ENCODE peak calls at places on chromosomes 3 and 15, in nine cellular contexts. One of them, this sample, is unnamed. For H3K4me1, the result is how much of the 10 kb centered on the place peaks cover.

GRCh38 chr3:194399166-194399565 is at the start of gene GP5:
- DNase-seq in neural progenitor cell: no peak
- DNase-seq in mammary epithelial cell: no peak
- DNase-seq in mesenchymal stem cell: no peak
- DNase-seq in IMR-90: no peak
- DNase-seq in astrocyte: no peak
- DNase-seq in MM.1S: no peak
- DNase-seq in endodermal cell: no peak
- DNase-seq in fibroblast of lung: no peak
- DNase-seq in this sample: no peak

GRCh38 chr3:170350515-170351413 is 6.8 kb upstream of the SKIL start:
- DNase-seq in fibroblast of lung: no peak
- DNase-seq in IMR-90: no peak
- DNase-seq in mesenchymal stem cell: no peak
- DNase-seq in endodermal cell: no peak
- DNase-seq in mammary epithelial cell: no peak
- DNase-seq in neural progenitor cell: no peak
- DNase-seq in astrocyte: no peak
- DNase-seq in MM.1S: no peak
- DNase-seq in this sample: no peak

GRCh38 chr3:127857270-127857801 is 35.0 kb upstream of the MGLL start:
- DNase-seq in fibroblast of lung: peak
- DNase-seq in endodermal cell: no peak
- DNase-seq in neural progenitor cell: no peak
- DNase-seq in IMR-90: peak
- DNase-seq in MM.1S: no peak
- DNase-seq in mesenchymal stem cell: no peak
- DNase-seq in mammary epithelial cell: no peak
- DNase-seq in astrocyte: no peak
- DNase-seq in this sample: no peak

GRCh38 chr3:851098-851790 is 241.6 kb upstream of the CNTN6 start:
- DNase-seq in endodermal cell: peak
- DNase-seq in astrocyte: no peak
- DNase-seq in IMR-90: no peak
- DNase-seq in mesenchymal stem cell: no peak
- DNase-seq in neural progenitor cell: peak
- DNase-seq in mammary epithelial cell: peak
- DNase-seq in fibroblast of lung: no peak
- DNase-seq in MM.1S: peak
- DNase-seq in this sample: no peak

GRCh38 chr3:156598413-156598812 is 43.5 kb upstream of the SSR3 start:
- DNase-seq in astrocyte: no peak
- DNase-seq in MM.1S: no peak
- DNase-seq in endodermal cell: no peak
- DNase-seq in IMR-90: no peak
- DNase-seq in neural progenitor cell: no peak
- DNase-seq in mesenchymal stem cell: no peak
- DNase-seq in mammary epithelial cell: no peak
- DNase-seq in fibroblast of lung: no peak
- DNase-seq in this sample: no peak

GRCh38 chr15:31262901-31263671 is 63.5 kb upstream of the KLF13 start:
- DNase-seq in endodermal cell: peak
- DNase-seq in neural progenitor cell: no peak
- DNase-seq in IMR-90: peak
- DNase-seq in mammary epithelial cell: peak
- DNase-seq in fibroblast of lung: peak
- DNase-seq in astrocyte: peak
- DNase-seq in mesenchymal stem cell: no peak
- DNase-seq in MM.1S: peak
- DNase-seq in this sample: peak

GRCh38 chr3:66376568-66376967 is 124.3 kb downstream of the LRIG1 start:
- DNase-seq in mammary epithelial cell: peak
- DNase-seq in astrocyte: peak
- DNase-seq in fibroblast of lung: peak
- DNase-seq in neural progenitor cell: no peak
- DNase-seq in mesenchymal stem cell: peak
- DNase-seq in endodermal cell: no peak
- DNase-seq in IMR-90: peak
- DNase-seq in MM.1S: no peak
- DNase-seq in this sample: no peak

GRCh38 chr15:55921744-55922143 is 71.7 kb downstream of the NEDD4 start:
- DNase-seq in mammary epithelial cell: no peak
- DNase-seq in IMR-90: no peak
- DNase-seq in endodermal cell: no peak
- DNase-seq in astrocyte: no peak
- DNase-seq in mesenchymal stem cell: no peak
- DNase-seq in fibroblast of lung: no peak
- DNase-seq in neural progenitor cell: no peak
- DNase-seq in MM.1S: no peak
- DNase-seq in this sample: no peak

DNA sequence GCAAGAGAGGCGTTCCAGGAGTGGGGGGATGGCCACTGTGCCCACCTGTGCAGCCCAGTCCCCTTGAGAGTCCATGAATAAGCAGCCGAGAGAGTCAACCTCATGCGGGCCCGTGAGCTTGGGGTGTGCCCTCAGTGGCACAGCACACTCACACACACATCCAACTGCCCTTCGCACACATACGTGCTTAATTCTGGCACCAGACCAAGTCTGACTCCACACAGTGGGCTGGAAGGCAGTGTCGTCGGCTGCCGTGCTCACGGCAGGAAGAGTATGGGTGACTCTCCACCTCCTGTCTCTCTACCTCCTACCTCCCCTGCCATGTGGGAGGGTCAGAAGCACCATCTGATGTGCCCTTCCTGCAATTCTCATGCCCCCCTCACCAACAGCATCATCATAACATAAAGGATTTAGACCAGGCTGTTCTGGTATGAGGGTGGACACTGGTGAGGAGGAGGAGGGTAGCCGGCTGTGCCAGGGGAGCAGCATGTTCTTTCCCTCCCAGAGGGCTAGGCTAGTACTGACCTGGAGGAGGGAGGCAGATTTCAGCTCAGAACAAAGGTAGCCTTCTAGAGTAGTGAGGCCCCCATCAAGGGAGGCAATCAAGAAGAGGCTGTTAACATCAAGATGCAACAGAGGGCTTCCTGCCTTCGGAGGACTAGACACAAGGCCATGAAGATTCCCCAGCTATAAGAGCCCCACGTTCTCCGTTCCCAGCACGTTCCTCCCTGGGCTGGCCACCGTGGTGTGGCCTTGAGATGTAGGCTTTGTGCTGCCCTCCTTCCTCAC is 5.3 kb upstream of the STRA6 start:
- DNase-seq in endodermal cell: no peak
- DNase-seq in mammary epithelial cell: no peak
- DNase-seq in fibroblast of lung: no peak
- DNase-seq in MM.1S: no peak
- DNase-seq in astrocyte: no peak
- DNase-seq in IMR-90: no peak
- DNase-seq in neural progenitor cell: no peak
- DNase-seq in mesenchymal stem cell: no peak
- DNase-seq in this sample: no peak
- H3K4me1 ChIP-seq in endodermal cell: under half
- H3K4me1 ChIP-seq in mammary epithelial cell: under half
- H3K4me1 ChIP-seq in fibroblast of lung: under half
- H3K4me1 ChIP-seq in MM.1S: under half
- H3K4me1 ChIP-seq in astrocyte: half or more
- H3K4me1 ChIP-seq in IMR-90: under half
- H3K4me1 ChIP-seq in neural progenitor cell: half or more
- H3K4me1 ChIP-seq in mesenchymal stem cell: half or more
- H3K4me1 ChIP-seq in this sample: under half

GRCh38 chr3:147383617-147384016 is 22.7 kb downstream of the ZIC4 start:
- DNase-seq in fibroblast of lung: no peak
- DNase-seq in mesenchymal stem cell: no peak
- DNase-seq in astrocyte: no peak
- DNase-seq in MM.1S: no peak
- DNase-seq in endodermal cell: peak
- DNase-seq in IMR-90: no peak
- DNase-seq in neural progenitor cell: peak
- DNase-seq in mammary epithelial cell: no peak
- DNase-seq in this sample: no peak
- H3K27ac ChIP-seq in fibroblast of lung: no peak
- H3K27ac ChIP-seq in mesenchymal stem cell: no peak
- H3K27ac ChIP-seq in astrocyte: no peak
- H3K27ac ChIP-seq in MM.1S: no peak
- H3K27ac ChIP-seq in endodermal cell: no peak
- H3K27ac ChIP-seq in IMR-90: no peak
- H3K27ac ChIP-seq in neural progenitor cell: no peak
- H3K27ac ChIP-seq in mammary epithelial cell: no peak
- H3K27ac ChIP-seq in this sample: no peak

GRCh38 chr3:10327592-10327991 is 6.7 kb upstream of the SEC13 start:
- DNase-seq in MM.1S: no peak
- DNase-seq in mesenchymal stem cell: no peak
- DNase-seq in endodermal cell: no peak
- DNase-seq in IMR-90: no peak
- DNase-seq in astrocyte: no peak
- DNase-seq in fibroblast of lung: no peak
- DNase-seq in neural progenitor cell: no peak
- DNase-seq in mammary epithelial cell: no peak
- DNase-seq in this sample: no peak

GRCh38 chr3:10330319-10330718 is 9.4 kb upstream of the SEC13 start:
- DNase-seq in IMR-90: no peak
- DNase-seq in astrocyte: no peak
- DNase-seq in endodermal cell: no peak
- DNase-seq in mammary epithelial cell: no peak
- DNase-seq in MM.1S: no peak
- DNase-seq in mesenchymal stem cell: no peak
- DNase-seq in neural progenitor cell: no peak
- DNase-seq in fibroblast of lung: no peak
- DNase-seq in this sample: peak

GRCh38 chr3:10329495-10330015 is 8.6 kb upstream of the SEC13 start:
- DNase-seq in fibroblast of lung: no peak
- DNase-seq in mammary epithelial cell: no peak
- DNase-seq in mesenchymal stem cell: no peak
- DNase-seq in IMR-90: no peak
- DNase-seq in astrocyte: no peak
- DNase-seq in neural progenitor cell: no peak
- DNase-seq in endodermal cell: no peak
- DNase-seq in MM.1S: no peak
- DNase-seq in this sample: peak

GRCh38 chr3:10331320-10331719 is 10.4 kb upstream of the SEC13 start:
- DNase-seq in MM.1S: no peak
- DNase-seq in mesenchymal stem cell: no peak
- DNase-seq in endodermal cell: no peak
- DNase-seq in mammary epithelial cell: no peak
- DNase-seq in neural progenitor cell: no peak
- DNase-seq in IMR-90: no peak
- DNase-seq in astrocyte: no peak
- DNase-seq in fibroblast of lung: no peak
- DNase-seq in this sample: peak

DNA sequence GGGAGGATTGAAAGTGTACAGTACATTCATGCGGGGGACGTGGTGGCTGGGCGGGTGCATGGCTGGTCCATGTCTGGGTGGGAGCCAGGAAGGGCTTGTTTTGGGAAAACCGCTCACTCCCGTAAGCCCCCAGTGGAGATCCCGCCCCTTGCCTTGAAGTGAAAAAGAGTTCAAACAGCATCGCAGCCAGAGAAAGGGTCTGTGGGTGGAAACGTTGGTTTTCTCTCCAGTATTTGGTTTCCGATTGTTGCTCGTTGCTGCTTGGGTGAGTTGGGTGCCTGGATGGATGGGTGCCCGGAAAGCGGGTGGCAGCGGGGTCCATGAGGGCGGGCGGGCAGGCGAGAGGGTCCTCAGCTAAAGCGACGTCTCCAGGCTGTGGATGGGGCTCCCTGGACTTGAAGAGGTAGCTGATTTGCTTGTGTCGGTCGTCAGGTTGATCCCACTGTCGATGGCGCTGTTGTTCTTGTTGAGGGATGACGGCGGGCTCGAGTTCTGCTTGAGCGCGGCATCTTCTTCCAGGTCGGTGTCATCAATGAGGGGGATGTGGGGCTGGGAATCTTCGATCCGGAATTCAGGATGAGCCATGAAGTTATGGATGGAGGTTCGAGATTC is 7.7 kb upstream of the SEC13 start:
- DNase-seq in fibroblast of lung: no peak
- DNase-seq in MM.1S: no peak
- DNase-seq in neural progenitor cell: no peak
- DNase-seq in astrocyte: no peak
- DNase-seq in mammary epithelial cell: no peak
- DNase-seq in mesenchymal stem cell: no peak
- DNase-seq in IMR-90: no peak
- DNase-seq in endodermal cell: no peak
- DNase-seq in this sample: no peak
- H3K9ac ChIP-seq in fibroblast of lung: no peak
- H3K9ac ChIP-seq in MM.1S: no peak
- H3K9ac ChIP-seq in neural progenitor cell: no peak
- H3K9ac ChIP-seq in astrocyte: no peak
- H3K9ac ChIP-seq in mammary epithelial cell: no peak
- H3K9ac ChIP-seq in mesenchymal stem cell: no peak
- H3K9ac ChIP-seq in IMR-90: no peak
- H3K9ac ChIP-seq in endodermal cell: no peak
- H3K9ac ChIP-seq in this sample: no peak

GRCh38 chr3:147419731-147420360 is 10.7 kb downstream of the ZIC1 start:
- DNase-seq in fibroblast of lung: no peak
- DNase-seq in neural progenitor cell: peak
- DNase-seq in MM.1S: no peak
- DNase-seq in endodermal cell: no peak
- DNase-seq in mesenchymal stem cell: no peak
- DNase-seq in astrocyte: no peak
- DNase-seq in mammary epithelial cell: no peak
- DNase-seq in IMR-90: no peak
- DNase-seq in this sample: no peak

GRCh38 chr3:147420361-147421183 is 11.4 kb downstream of the ZIC1 start:
- DNase-seq in astrocyte: no peak
- DNase-seq in endodermal cell: peak
- DNase-seq in MM.1S: no peak
- DNase-seq in fibroblast of lung: no peak
- DNase-seq in mammary epithelial cell: no peak
- DNase-seq in mesenchymal stem cell: no peak
- DNase-seq in neural progenitor cell: peak
- DNase-seq in IMR-90: no peak
- DNase-seq in this sample: no peak

GRCh38 chr3:147418352-147418751 is 9.2 kb downstream of the ZIC1 start:
- DNase-seq in IMR-90: no peak
- DNase-seq in mammary epithelial cell: no peak
- DNase-seq in neural progenitor cell: peak
- DNase-seq in astrocyte: no peak
- DNase-seq in endodermal cell: no peak
- DNase-seq in MM.1S: no peak
- DNase-seq in mesenchymal stem cell: no peak
- DNase-seq in fibroblast of lung: no peak
- DNase-seq in this sample: no peak

GRCh38 chr3:147417896-147418295 is 8.7 kb downstream of the ZIC1 start:
- DNase-seq in astrocyte: no peak
- DNase-seq in IMR-90: no peak
- DNase-seq in MM.1S: no peak
- DNase-seq in neural progenitor cell: no peak
- DNase-seq in mesenchymal stem cell: no peak
- DNase-seq in mammary epithelial cell: no peak
- DNase-seq in endodermal cell: no peak
- DNase-seq in fibroblast of lung: no peak
- DNase-seq in this sample: no peak

DNA sequence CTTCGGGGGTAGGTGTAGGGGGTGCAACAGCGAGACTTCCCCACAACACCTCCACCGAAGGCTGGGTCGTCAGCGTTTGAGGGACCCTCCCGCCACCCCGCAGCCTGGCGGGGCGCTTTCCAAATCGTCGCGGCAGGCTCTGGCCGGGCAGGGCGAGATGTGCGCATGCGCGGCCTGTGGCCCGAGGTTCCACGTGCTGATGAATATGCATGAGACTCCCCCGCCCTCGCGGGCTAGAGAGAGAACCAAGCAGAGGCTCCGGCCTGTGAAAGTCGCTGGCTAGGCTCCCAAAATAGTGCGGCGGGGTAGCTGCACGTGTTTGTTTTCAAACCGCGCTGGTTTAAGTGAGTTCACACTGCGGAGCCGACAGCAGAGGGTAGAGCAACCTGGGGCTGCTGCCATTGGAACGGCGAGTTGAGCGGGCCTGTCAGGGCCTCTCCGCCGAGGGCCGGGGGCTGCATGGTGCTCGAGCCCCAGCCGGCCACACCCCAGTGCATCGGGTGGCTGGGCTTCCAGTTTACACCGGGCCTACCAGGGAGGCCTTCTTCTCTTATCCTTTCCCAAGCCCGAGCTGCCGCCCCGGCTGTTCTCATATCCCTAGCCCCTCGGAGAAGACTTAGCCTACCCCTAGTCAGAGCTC is 10.0 kb downstream of the ZIC1 start:
- DNase-seq in fibroblast of lung: peak
- DNase-seq in endodermal cell: peak
- DNase-seq in IMR-90: peak
- DNase-seq in MM.1S: peak
- DNase-seq in mesenchymal stem cell: peak
- DNase-seq in mammary epithelial cell: no peak
- DNase-seq in neural progenitor cell: peak
- DNase-seq in astrocyte: peak
- DNase-seq in this sample: peak
- H3K4me1 ChIP-seq in fibroblast of lung: under half
- H3K4me1 ChIP-seq in endodermal cell: under half
- H3K4me1 ChIP-seq in IMR-90: under half
- H3K4me1 ChIP-seq in MM.1S: under half
- H3K4me1 ChIP-seq in mesenchymal stem cell: under half
- H3K4me1 ChIP-seq in mammary epithelial cell: under half
- H3K4me1 ChIP-seq in neural progenitor cell: under half
- H3K4me1 ChIP-seq in astrocyte: under half
- H3K4me1 ChIP-seq in this sample: under half